ENCODE peak calls at places on chromosomes 2 and 18, in ten cellular contexts. Z is AG08395; I is Calu3; N is Caki2; A is stimulated activated CD4-positive, alpha-beta T cell treated with anti-CD3 and anti-CD28 coated beads, Interleukin-2, amount 100 ng/mL, for 48 hours; T is EL; W is LoVo; S is astrocyte of the spinal cord; D is T-helper 9 cell; J is K562. O is an unnamed sample.

GRCh38 chr2:36678856-36679255 is 17.7 kb upstream of the VIT start:
- DNase-seq in Z (no peak), I (no peak), N (no peak), A (no peak), T (no peak), W (no peak), S (no peak), D (no peak), J (no peak), O (no peak)

GRCh38 chr2:178112202-178113152 is at the start of gene RBM45:
- DNase-seq in Z (peak), I (peak), N (peak), A (peak), T (peak), W (peak), S (peak), D (peak), J (peak), O (peak)

GRCh38 chr2:203671876-203672275 is 34.6 kb upstream of the CD28 start:
- DNase-seq in Z (no peak), I (no peak), N (no peak), A (no peak), T (no peak), W (no peak), S (no peak), D (no peak), J (no peak), O (no peak)

GRCh38 chr2:83972123-83972522 is 487.0 kb downstream of the SUCLG1 start:
- DNase-seq in Z (no peak), I (no peak), N (no peak), A (no peak), T (no peak), W (no peak), S (no peak), D (no peak), J (no peak), O (no peak)

GRCh38 chr2:12718662-12719399 is 2.1 kb downstream of the TRIB2 start:
- DNase-seq in Z (peak), I (no peak), N (no peak), A (no peak), T (no peak), W (no peak), S (no peak), D (peak), J (peak), O (peak)

GRCh38 chr2:174482854-174483253 is 4.0 kb downstream of the GPR155 start:
- DNase-seq in Z (no peak), I (no peak), N (no peak), A (no peak), T (no peak), W (no peak), S (no peak), D (no peak), J (no peak), O (no peak)

GRCh38 chr18:55907352-55908045 is 319.5 kb upstream of the TCF4 start:
- DNase-seq in Z (peak), I (no peak), N (no peak), A (no peak), T (no peak), W (no peak), S (peak), D (no peak), J (no peak), O (no peak)

GRCh38 chr18:24094561-24094960 is 44.3 kb upstream of the CABYR start:
- DNase-seq in Z (no peak), I (no peak), N (no peak), A (no peak), T (no peak), W (no peak), S (no peak), D (no peak), J (no peak), O (no peak)

GRCh38 chr2:145110668-145111067 is 590.7 kb upstream of the ZEB2 start:
- DNase-seq in Z (peak), I (no peak), N (no peak), A (no peak), T (peak), W (no peak), S (peak), D (no peak), J (no peak), O (no peak)

GRCh38 chr18:24075731-24076130 is 61.2 kb downstream of the TTC39C start:
- DNase-seq in Z (no peak), I (no peak), N (peak), A (no peak), T (peak), W (no peak), S (no peak), D (no peak), J (no peak), O (no peak)

GRCh38 chr2:46689993-46690392 is 210.6 kb downstream of the TMEM247 start:
- DNase-seq in Z (no peak), I (no peak), N (no peak), A (no peak), T (peak), W (no peak), S (no peak), D (no peak), J (no peak), O (no peak)

GRCh38 chr2:191995285-191995684 is 148.4 kb upstream of the CAVIN2 start:
- DNase-seq in Z (no peak), I (no peak), N (no peak), A (no peak), T (peak), W (no peak), S (no peak), D (no peak), J (no peak), O (no peak)

GRCh38 chr2:97952357-97952756 is 43.4 kb downstream of the TMEM131 start:
- DNase-seq in Z (no peak), I (no peak), N (no peak), A (no peak), T (no peak), W (no peak), S (no peak), D (no peak), J (no peak), O (no peak)

GRCh38 chr18:62018034-62018760 is 125.4 kb upstream of the RNF152 start:
- DNase-seq in Z (peak), I (no peak), N (no peak), A (no peak), T (no peak), W (no peak), S (peak), D (no peak), J (no peak), O (no peak)

GRCh38 chr18:79481041-79481790 is 85.5 kb downstream of the NFATC1 start:
- DNase-seq in Z (no peak), I (no peak), N (no peak), A (no peak), T (no peak), W (no peak), S (no peak), D (no peak), J (no peak), O (no peak)

GRCh38 chr2:17658251-17658843 is 95.3 kb downstream of the SMC6 start:
- DNase-seq in Z (peak), I (no peak), N (no peak), A (no peak), T (peak), W (peak), S (peak), D (no peak), J (no peak), O (no peak)

GRCh38 chr2:24482972-24483300 is 8.1 kb upstream of the NCOA1 start:
- DNase-seq in Z (no peak), I (no peak), N (no peak), A (no peak), T (no peak), W (no peak), S (no peak), D (no peak), J (no peak), O (no peak)

GRCh38 chr18:37419272-37419671 is 146.3 kb downstream of the CELF4 start:
- DNase-seq in Z (peak), I (no peak), N (peak), A (no peak), T (peak), W (peak), S (no peak), D (no peak), J (no peak), O (no peak)

GRCh38 chr2:150468350-150468960 is 19.0 kb downstream of the RND3 start:
- DNase-seq in Z (no peak), I (no peak), N (no peak), A (no peak), T (peak), W (no peak), S (no peak), D (no peak), J (no peak), O (no peak)

GRCh38 chr18:79394438-79395307 is 1.1 kb upstream of the NFATC1 start:
- DNase-seq in Z (peak), I (peak), N (peak), A (peak), T (peak), W (peak), S (peak), D (peak), J (no peak), O (peak)

GRCh38 chr18:76490701-76491171 is 4.3 kb downstream of the ZNF516 start:
- DNase-seq in Z (no peak), I (peak), N (no peak), A (no peak), T (peak), W (peak), S (no peak), D (no peak), J (no peak), O (no peak)